ENCODE peak calls at places on chromosomes 12 and 14, in six cellular contexts. U, C, D, V, G and Y are unnamed samples.

GRCh38 chr14:24952851-24953666 is 96.9 kb downstream of the STXBP6 start:
- DNase-seq in G (peak), C (peak), U (no peak), D (no peak), V (no peak), Y (no peak)

GRCh38 chr14:79809849-79810612 is 401.3 kb downstream of the DIO2 start:
- DNase-seq in C (no peak), G (no peak), D (no peak), U (no peak), V (no peak), Y (no peak)

GRCh38 chr12:122661938-122662337 is 41.2 kb downstream of the HCAR2 start:
- DNase-seq in U (no peak), G (no peak), C (no peak), V (no peak), D (no peak), Y (no peak)

GRCh38 chr14:86596024-86596423 is 1066.1 kb downstream of the FLRT2 start:
- DNase-seq in U (no peak), D (no peak), G (no peak), C (no peak), V (no peak), Y (no peak)

GRCh38 chr14:28142400-28143015 is 624.1 kb upstream of the FOXG1 start:
- DNase-seq in C (no peak), D (no peak), G (no peak), V (no peak), U (no peak), Y (no peak)

GRCh38 chr12:63922446-63922845 is 77.9 kb downstream of the SRGAP1 start:
- DNase-seq in U (peak), V (no peak), C (no peak), G (peak), D (no peak), Y (no peak)

GRCh38 chr12:93749515-93749914 is 72.3 kb downstream of the CRADD start:
- DNase-seq in G (no peak), D (no peak), C (no peak), U (no peak), V (no peak), Y (no peak)

GRCh38 chr14:98906123-98906995 is 365.6 kb downstream of the BCL11B start:
- DNase-seq in V (no peak), C (no peak), U (peak), G (peak), D (no peak), Y (no peak)

GRCh38 chr12:24349051-24349780 is 399.7 kb upstream of the SOX5 start:
- DNase-seq in G (no peak), U (no peak), D (no peak), C (no peak), V (no peak), Y (peak)

GRCh38 chr14:26597136-26598080 is at the start of gene NOVA1:
- DNase-seq in C (no peak), G (no peak), V (no peak), U (no peak), D (peak), Y (peak)

GRCh38 chr12:20950248-20950647 is 139.7 kb downstream of the SLCO1B3 start:
- DNase-seq in G (peak), U (peak), D (no peak), C (peak), V (peak), Y (peak)

GRCh38 chr14:69439516-69440270 is 41.2 kb downstream of the SLC39A9 start:
- DNase-seq in G (no peak), D (peak), V (no peak), U (no peak), C (peak), Y (no peak)

GRCh38 chr12:45183263-45183662 is 32.6 kb upstream of the ANO6 start:
- DNase-seq in D (no peak), U (no peak), G (peak), V (no peak), C (no peak), Y (peak)

GRCh38 chr12:108972226-108972757 is 48.6 kb downstream of the SVOP start:
- DNase-seq in G (no peak), V (no peak), C (no peak), U (no peak), D (no peak), Y (no peak)

GRCh38 chr12:2344892-2345291 is 292.1 kb downstream of the CACNA1C start:
- DNase-seq in G (no peak), V (no peak), U (no peak), D (no peak), C (no peak), Y (no peak)

GRCh38 chr12:50057000-50057841 is at the start of gene ASIC1:
- DNase-seq in V (no peak), G (no peak), U (peak), C (peak), D (peak), Y (peak)

GRCh38 chr14:77316872-77317271 is 3.8 kb downstream of the POMT2 start:
- DNase-seq in V (no peak), G (no peak), C (no peak), U (no peak), D (no peak), Y (no peak)

GRCh38 chr14:68938515-68939423 is 40.3 kb downstream of the ACTN1 start:
- DNase-seq in C (no peak), D (no peak), V (no peak), G (peak), U (no peak), Y (peak)

GRCh38 chr12:62604856-62605255 is 138.2 kb downstream of the MON2 start:
- DNase-seq in G (no peak), V (no peak), U (no peak), C (peak), D (no peak), Y (peak)

GRCh38 chr12:45575417-45575816 is 154.1 kb upstream of the ARID2 start:
- DNase-seq in V (no peak), D (no peak), G (no peak), U (no peak), C (no peak), Y (no peak)

GRCh38 chr12:121536058-121536928 is 44.5 kb downstream of the KDM2B start:
- DNase-seq in D (peak), U (no peak), G (no peak), C (peak), V (no peak), Y (peak)

GRCh38 chr14:32724864-32725550 is 213.7 kb upstream of the NPAS3 start:
- DNase-seq in C (no peak), D (no peak), V (no peak), U (no peak), G (no peak), Y (no peak)

GRCh38 chr12:18521461-18521860 is 216.4 kb downstream of the PLCZ1 start:
- DNase-seq in C (no peak), G (no peak), D (no peak), U (no peak), V (no peak), Y (no peak)

GRCh38 chr12:123043536-123044001 is 63.1 kb downstream of the ARL6IP4 start:
- DNase-seq in U (peak), D (peak), V (no peak), G (peak), C (peak), Y (peak)

GRCh38 chr12:49489720-49490119 is 49.1 kb upstream of the KCNH3 start:
- DNase-seq in V (no peak), D (no peak), G (no peak), C (no peak), U (peak), Y (peak)

GRCh38 chr12:94805749-94806148 is 155.4 kb upstream of the TMCC3 start:
- DNase-seq in C (no peak), D (no peak), G (no peak), V (no peak), U (no peak), Y (peak)

GRCh38 chr12:54160807-54161480 is 27.8 kb downstream of the SMUG1 start:
- DNase-seq in C (no peak), G (no peak), V (no peak), U (no peak), D (no peak), Y (no peak)

GRCh38 chr12:54160050-54160449 is 28.7 kb downstream of the SMUG1 start:
- DNase-seq in D (no peak), V (no peak), C (no peak), U (no peak), G (no peak), Y (no peak)

GRCh38 chr12:54158581-54158980 is 30.2 kb downstream of the SMUG1 start:
- DNase-seq in D (no peak), U (no peak), C (no peak), V (no peak), G (no peak), Y (no peak)

GRCh38 chr12:54159549-54159948 is 29.2 kb downstream of the SMUG1 start:
- DNase-seq in V (no peak), D (no peak), G (no peak), U (no peak), C (no peak), Y (no peak)

GRCh38 chr12:54159140-54159539 is 29.6 kb downstream of the SMUG1 start:
- DNase-seq in U (peak), G (peak), D (peak), V (peak), C (peak), Y (no peak)
- TF ChIP-seq MAX in U (peak), G (no peak), D (peak), V (no peak), C (no peak), Y (no peak)

DNA sequence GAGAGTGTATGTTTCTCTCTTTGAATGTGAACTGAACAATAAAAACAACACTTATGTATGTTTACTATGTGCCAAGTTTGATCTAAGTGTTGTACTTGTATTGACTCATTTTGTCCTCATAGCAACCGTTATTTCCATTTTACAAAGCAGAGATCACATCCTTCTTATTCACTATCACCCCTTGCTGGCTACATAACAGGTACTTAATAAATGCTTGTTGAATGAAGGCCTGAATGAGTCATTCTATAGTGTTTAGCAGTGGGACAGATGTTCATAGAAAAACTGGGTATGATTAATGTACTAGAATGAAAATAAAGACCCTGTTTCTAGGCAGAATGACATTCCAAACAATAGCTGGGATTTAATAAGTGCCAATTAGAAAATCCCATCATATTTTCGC is 85.9 kb downstream of the FAR2 start:
- DNase-seq in V (no peak), D (no peak), G (no peak), C (no peak), U (no peak), Y (peak)
- H3K4me3 ChIP-seq in V (no peak), D (no peak), G (no peak), C (no peak), U (no peak), Y (no peak)

DNA sequence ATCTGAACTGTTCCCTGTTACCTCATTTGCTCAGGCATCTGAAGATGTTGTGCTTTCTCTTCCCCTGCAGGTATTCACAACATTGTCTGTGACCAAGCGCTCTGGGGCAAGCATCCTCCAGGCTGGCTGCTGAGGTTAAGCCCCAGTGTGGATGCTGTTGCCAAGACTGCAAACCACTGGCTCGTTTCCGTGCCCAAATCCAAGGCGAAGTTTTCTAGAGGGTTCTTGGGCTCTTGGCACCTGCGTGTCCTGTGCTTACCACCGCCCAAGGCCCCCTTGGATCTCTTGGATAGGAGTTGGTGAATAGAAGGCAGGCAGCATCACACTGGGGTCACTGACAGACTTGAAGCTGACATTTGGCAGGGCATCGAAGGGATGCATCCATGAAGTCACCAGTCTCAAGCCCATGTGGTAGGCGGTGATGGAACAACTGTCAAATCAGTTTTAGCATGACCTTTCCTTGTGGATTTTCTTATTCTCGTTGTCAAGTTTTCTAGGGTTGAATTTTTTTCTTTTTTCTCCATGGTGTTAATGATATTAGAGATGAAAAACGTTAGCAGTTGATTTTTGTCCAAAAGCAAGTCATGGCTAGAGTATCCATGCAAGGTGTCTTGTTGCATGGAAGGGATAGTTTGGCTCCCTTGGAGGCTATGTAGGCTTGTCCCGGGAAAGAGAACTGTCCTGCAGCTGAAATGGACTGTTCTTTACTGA is 44.9 kb downstream of the EID3 start:
- DNase-seq in V (no peak), C (no peak), D (no peak), G (no peak), U (no peak), Y (no peak)
- H3K9ac ChIP-seq in V (no peak), C (no peak), D (no peak), G (no peak), U (no peak), Y (no peak)

GRCh38 chr14:66495214-66496098 is 9.3 kb downstream of the CCDC196 start:
- DNase-seq in V (peak), G (peak), D (no peak), C (peak), U (peak), Y (peak)
- TF ChIP-seq MAX in V (no peak), G (no peak), D (no peak), C (no peak), U (no peak), Y (no peak)